ENCODE peak calls at places on chromosomes 4 and X, in four cellular contexts. R is GM23248, O is OCI-LY7, C is pancreas. J is an unnamed sample.

GRCh38 chr4:54687887-54688841 is 30.4 kb downstream of the KIT start:
- DNase-seq in R (peak; percentile 33), O (no peak), C (no peak), J (no peak)

GRCh38 chr4:28686618-28687017 is 1826.0 kb downstream of the STIM2 start:
- DNase-seq in R (peak; percentile 45), O (peak; percentile 24), C (no peak), J (no peak)

GRCh38 chr4:88440146-88440545 is 16.8 kb upstream of the HERC5 start:
- DNase-seq in R (no peak), C (no peak), O (no peak), J (no peak)

GRCh38 chr4:164288578-164288977 is 465.4 kb upstream of the SMIM31 start:
- DNase-seq in O (no peak), R (no peak), C (no peak), J (no peak)

GRCh38 chrX:77087529-77088169 is 359.5 kb upstream of the FGF16 start:
- DNase-seq in R (peak; percentile 23), O (no peak), C (peak; percentile 63), J (no peak)

GRCh38 chr4:30714408-30715031 is 5.6 kb upstream of the PCDH7 start:
- DNase-seq in C (peak; percentile 22), O (peak; percentile 4), R (peak; percentile 68), J (no peak)

GRCh38 chrX:574355-574754 is 56.2 kb upstream of the SHOX start:
- DNase-seq in O (no peak), C (no peak), R (no peak), J (no peak)

GRCh38 chr4:148749403-148749802 is 307.2 kb upstream of the NR3C2 start:
- DNase-seq in C (no peak), R (no peak), O (no peak), J (no peak)

GRCh38 chrX:12977761-12978204 is 2.9 kb downstream of the TMSB4X start:
- DNase-seq in C (no peak), R (peak; percentile 29), O (no peak), J (no peak)

GRCh38 chrX:150980186-150980585 is 2.9 kb upstream of the HMGB3 start:
- DNase-seq in O (no peak), C (no peak), R (no peak), J (no peak)

GRCh38 chrX:119228506-119229290 is 7.4 kb upstream of the PGRMC1 start:
- DNase-seq in C (no peak), O (no peak), R (peak; percentile 90), J (no peak)

GRCh38 chrX:106999002-106999975 is 723 bp downstream of the MORC4 start:
- DNase-seq in R (peak; percentile 77), O (peak; percentile 67), C (peak; percentile 57), J (peak; percentile 55)
- H3K4me3 ChIP-seq in R (peak overlapping the region; percentile 88), O (peak overlapping the region; percentile 78), C (peak overlapping the region; percentile 30), J (peak overlapping the region; percentile 33)

GRCh38 chr4:154597798-154598774 is 7.5 kb upstream of the FGA start:
- DNase-seq in R (no peak), C (no peak), O (no peak), J (no peak)
- H3K4me3 ChIP-seq in R (no peak overlapping the region), C (no peak overlapping the region), O (no peak overlapping the region), J (no peak overlapping the region)

DNA sequence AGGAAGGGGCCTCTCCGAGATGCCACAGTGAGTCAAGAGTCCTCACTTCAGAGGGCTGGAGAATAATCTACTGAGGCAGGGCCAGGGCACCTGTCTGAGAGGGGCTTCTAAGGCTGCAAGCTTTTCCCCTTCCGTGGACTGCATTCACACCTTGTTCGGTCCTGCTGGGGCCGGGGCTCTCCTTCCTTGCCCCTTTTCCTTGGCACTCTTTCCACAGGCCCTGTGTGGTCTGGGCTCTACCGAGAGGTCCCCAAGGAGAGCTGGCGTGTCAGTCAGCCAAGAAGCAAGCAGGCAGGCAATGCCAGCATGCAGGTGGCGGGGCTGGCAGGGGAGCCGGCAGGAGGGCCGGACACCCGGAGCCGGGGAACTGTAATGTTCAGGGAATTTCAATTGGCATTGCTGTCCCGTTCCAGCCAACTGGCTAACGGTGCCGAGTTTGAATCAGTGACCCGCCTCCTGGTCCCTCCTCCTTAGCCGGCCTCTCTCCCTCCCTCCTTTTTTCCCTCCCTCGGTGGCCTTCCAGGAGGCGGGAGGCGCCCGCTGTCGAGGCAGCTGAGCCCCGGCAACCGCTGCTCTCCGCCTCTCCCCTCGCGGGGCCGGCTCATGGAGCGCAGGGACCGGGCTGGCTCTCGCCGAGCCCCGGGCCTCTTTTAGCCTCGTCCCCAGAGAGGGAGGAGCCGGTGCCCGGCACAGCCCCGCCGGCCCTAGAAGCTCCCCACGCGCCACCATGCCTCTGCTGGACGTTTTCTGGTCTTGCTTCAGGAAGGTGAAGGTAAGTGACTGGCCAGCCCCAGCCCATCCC is at the start of gene STARD8:
- DNase-seq in O (no peak), C (peak; percentile 26), R (peak; percentile 72), J (peak; percentile 38)
- H3K4me3 ChIP-seq in O (no peak within 1 kb of the TSS), C (no peak within 1 kb of the TSS), R (peak within 1 kb of the TSS; percentile 67), J (peak within 1 kb of the TSS; percentile 21)

DNA sequence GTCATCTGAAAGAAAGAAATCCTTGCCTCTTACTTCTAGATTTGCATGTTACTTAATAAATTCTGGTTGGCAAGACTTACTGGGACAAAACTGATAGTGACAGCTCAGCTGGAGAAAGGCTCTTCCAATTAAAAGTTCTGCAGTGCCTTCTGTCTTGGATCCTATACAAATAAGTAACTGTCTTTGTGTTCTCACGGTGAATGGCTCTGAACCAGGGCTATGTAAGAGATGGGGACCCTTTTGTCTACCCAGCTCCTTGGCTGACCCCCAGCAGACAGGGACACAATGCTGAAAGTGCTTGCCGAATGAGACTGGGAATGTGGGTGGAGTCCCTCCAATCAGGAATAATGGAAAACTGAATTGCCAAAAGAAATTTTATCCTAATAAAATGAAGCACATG is 89.5 kb downstream of the AASDH start:
- DNase-seq in C (no peak), R (no peak), O (no peak), J (no peak)
- H3K4me3 ChIP-seq in C (no peak overlapping the region), R (no peak overlapping the region), O (no peak overlapping the region), J (no peak overlapping the region)

DNA sequence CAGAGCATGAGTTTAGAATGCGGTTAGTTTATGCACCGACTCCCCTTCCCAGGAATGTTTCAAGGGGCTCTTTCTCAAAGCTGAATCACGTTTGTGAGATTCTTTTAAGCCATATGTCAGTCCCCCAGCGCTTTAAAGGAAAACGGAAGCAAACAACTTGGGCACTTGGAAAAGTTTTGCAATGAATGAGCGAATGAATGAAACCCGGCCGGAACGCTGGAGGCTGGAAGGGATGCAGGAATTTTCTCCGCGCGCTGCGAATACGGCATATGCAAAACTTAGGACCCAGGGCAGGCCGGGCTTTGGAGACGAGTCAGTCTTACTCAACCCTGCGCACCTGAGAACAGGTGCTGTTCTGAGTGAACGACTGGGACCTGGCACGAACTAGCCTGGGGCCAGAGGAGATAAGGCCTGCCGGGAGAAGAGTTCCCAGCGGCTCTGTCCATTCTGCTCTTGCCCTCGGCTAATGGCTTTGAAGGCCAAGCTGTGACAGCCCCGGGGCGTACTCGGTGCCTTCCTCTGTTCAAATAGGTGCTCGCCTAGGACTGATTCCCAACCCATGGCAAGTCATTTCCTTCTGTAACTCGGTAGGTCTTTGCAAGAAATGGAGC is 763 bp upstream of the NRK start:
- DNase-seq in R (no peak), C (no peak), O (no peak), J (peak; percentile 33)
- H3K4me3 ChIP-seq in R (no peak overlapping the region), C (no peak overlapping the region), O (no peak overlapping the region), J (peak overlapping the region; percentile 20)

DNA sequence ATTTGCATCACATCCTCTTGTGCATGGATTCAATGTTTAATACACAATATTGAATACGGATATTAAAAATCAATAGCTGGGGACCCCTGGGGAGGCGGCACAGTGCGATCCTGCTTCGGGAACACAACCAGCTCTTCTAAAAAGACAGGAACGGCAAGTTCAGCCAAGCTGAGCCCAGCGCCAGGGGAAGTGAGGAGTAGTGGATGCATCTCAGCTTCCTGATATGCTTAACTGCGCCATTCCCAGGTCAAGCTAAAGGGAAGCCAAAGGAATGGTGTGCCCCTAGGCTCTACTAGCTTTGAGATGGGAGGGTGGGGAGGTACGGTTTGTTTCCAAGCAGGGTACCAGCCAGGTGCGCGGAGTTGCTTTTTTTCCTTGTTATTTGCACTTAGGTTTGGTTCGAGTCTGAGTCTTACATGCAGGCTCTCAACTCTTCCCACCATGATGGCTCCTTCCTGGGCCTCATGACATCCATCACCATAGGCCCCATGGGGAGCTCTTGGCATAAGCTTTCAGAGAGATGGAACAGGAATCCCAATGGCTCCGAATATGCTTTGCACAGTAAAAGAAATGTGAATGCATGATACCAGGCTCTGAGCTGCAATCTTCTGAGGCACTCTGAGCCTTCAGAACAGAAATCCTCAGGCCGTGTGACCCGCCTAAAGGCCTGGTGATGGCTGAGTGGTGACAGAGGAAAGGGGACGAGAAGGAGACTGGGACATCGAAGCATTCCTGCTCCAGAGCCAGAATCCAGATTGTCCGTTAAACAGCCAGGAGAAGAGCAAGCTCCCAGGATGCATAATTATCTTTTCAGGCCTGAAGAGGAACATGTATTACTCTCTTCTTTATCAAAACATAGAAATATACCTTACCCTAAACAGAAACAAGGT is 51.8 kb upstream of the BCOR start:
- DNase-seq in C (no peak), R (no peak), O (no peak), J (no peak)
- H3K4me3 ChIP-seq in C (no peak overlapping the region), R (no peak overlapping the region), O (peak overlapping the region; percentile 58), J (no peak overlapping the region)